ENCODE peak calls at places on chromosomes 6 and 20, in seven cellular contexts. O, R, N, V, P, W and A are unnamed samples.

GRCh38 chr6:108801331-108801730 is 46.9 kb upstream of the ARMC2 start:
- DNase-seq in W (no peak), V (no peak), P (no peak), N (no peak), R (no peak), O (no peak), A (no peak)

GRCh38 chr6:116444092-116444491 is 17.1 kb upstream of the CALHM6 start:
- DNase-seq in V (peak; percentile 47), N (no peak), P (no peak), W (no peak), O (peak; percentile 40), R (peak; percentile 51), A (peak; percentile 75)

GRCh38 chr6:33854572-33855030 is 50.8 kb upstream of the MLN start:
- DNase-seq in P (no peak), R (no peak), V (no peak), N (no peak), O (no peak), W (no peak), A (no peak)

GRCh38 chr20:63135411-63135810 is 80.5 kb downstream of the YTHDF1 start:
- DNase-seq in N (no peak), V (no peak), W (peak; percentile 75), R (no peak), P (no peak), O (peak; percentile 23), A (no peak)

GRCh38 chr6:136365781-136366354 is 76.2 kb upstream of the BCLAF1 start:
- DNase-seq in V (no peak), P (no peak), R (peak; percentile 4), N (no peak), W (no peak), O (no peak), A (peak; percentile 2)

GRCh38 chr20:39716796-39717341 is 754.7 kb downstream of the DHX35 start:
- DNase-seq in P (no peak), N (no peak), V (no peak), O (peak; percentile 24), R (no peak), W (no peak), A (no peak)

GRCh38 chr20:9503530-9504251 is 10.7 kb upstream of the LAMP5 start:
- DNase-seq in N (no peak), R (peak; percentile 45), P (no peak), W (peak; percentile 48), V (no peak), O (peak; percentile 52), A (no peak)

GRCh38 chr6:150857062-150857905 is 8.2 kb upstream of the MTHFD1L start:
- DNase-seq in P (no peak), N (no peak), O (peak; percentile 29), W (no peak), V (peak; percentile 98), R (peak; percentile 100), A (peak; percentile 79)

GRCh38 chr20:51275816-51276215 is 252.9 kb upstream of the KCNG1 start:
- DNase-seq in R (peak; percentile 39), N (no peak), P (no peak), W (no peak), O (no peak), V (no peak), A (no peak)

GRCh38 chr6:147904416-147904815 is 395.9 kb downstream of the SAMD5 start:
- DNase-seq in O (peak; percentile 70), N (no peak), R (no peak), P (no peak), W (no peak), V (no peak), A (no peak)

GRCh38 chr6:155273438-155273837 is 9.6 kb downstream of the CLDN20 start:
- DNase-seq in W (peak; percentile 67), R (peak; percentile 93), N (no peak), P (no peak), O (peak; percentile 96), V (peak; percentile 100), A (no peak)

GRCh38 chr6:111846511-111847409 is 26.5 kb downstream of the FYN start:
- DNase-seq in N (no peak), O (no peak), P (no peak), R (no peak), V (no peak), W (no peak), A (no peak)

GRCh38 chr6:5518936-5519491 is 257.7 kb downstream of the FARS2 start:
- DNase-seq in O (no peak), W (no peak), P (no peak), N (no peak), V (peak; percentile 58), R (no peak), A (no peak)

GRCh38 chr6:106790935-106791334 is 161.6 kb downstream of the QRSL1 start:
- DNase-seq in W (no peak), N (no peak), P (no peak), R (no peak), O (no peak), V (no peak), A (no peak)

GRCh38 chr20:10792291-10792690 is 118.5 kb upstream of the JAG1 start:
- DNase-seq in O (no peak), P (no peak), V (no peak), W (no peak), R (no peak), N (no peak), A (no peak)

GRCh38 chr6:133503330-133503729 is 262.2 kb downstream of the EYA4 start:
- DNase-seq in P (no peak), O (no peak), W (no peak), V (peak; percentile 3), R (no peak), N (no peak), A (no peak)

GRCh38 chr20:25000268-25000801 is 7.8 kb upstream of the APMAP start:
- DNase-seq in V (peak; percentile 27), N (no peak), R (peak; percentile 44), P (no peak), O (no peak), W (peak; percentile 8), A (peak; percentile 48)

GRCh38 chr6:170147832-170148708 is 142.8 kb downstream of the DLL1 start:
- DNase-seq in R (no peak), O (peak; percentile 73), P (no peak), N (no peak), V (no peak), W (peak; percentile 71), A (no peak)

GRCh38 chr6:37783025-37783825 is 36.3 kb upstream of the ZFAND3 start:
- DNase-seq in W (peak; percentile 85), R (peak; percentile 23), N (no peak), P (peak; percentile 77), O (peak; percentile 84), V (no peak), A (no peak)

GRCh38 chr6:68575765-68576439 is 59.2 kb upstream of the ADGRB3 start:
- DNase-seq in P (peak; percentile 62), O (peak; percentile 65), R (no peak), N (no peak), W (peak; percentile 78), V (no peak), A (no peak)

GRCh38 chr6:10843554-10843953 is 5.2 kb upstream of the MAK start:
- DNase-seq in O (no peak), W (no peak), R (no peak), V (no peak), N (no peak), P (no peak), A (no peak)
- H3K4ac ChIP-seq in O (no peak overlapping the region), W (no peak overlapping the region), R (no peak overlapping the region), V (no peak overlapping the region), N (no peak overlapping the region), P (no peak overlapping the region), A (no peak overlapping the region)

DNA sequence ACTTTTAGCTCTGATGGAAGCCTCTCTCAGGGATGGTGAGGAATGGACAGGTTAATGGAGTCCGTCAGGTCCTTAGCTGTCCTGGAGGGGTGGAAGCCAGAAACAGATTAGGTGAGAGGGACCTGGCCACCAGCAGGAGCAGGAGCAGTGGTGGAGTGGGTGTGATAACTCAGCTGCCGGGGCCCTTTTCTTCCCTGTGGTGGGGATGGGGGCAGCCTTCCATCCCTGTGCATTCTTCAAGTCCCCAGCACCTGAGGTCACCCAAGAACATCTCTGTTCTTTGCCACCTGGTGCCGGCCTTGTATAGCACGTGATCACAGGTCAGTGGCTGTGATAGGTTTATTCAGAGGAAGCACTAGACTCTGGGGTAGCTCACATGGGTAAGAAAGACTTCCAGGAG is 16.5 kb downstream of the ERGIC3 start:
- DNase-seq in R (no peak), W (no peak), O (no peak), P (no peak), N (no peak), V (no peak), A (no peak)
- H3K23ac ChIP-seq in R (no peak overlapping the region), W (no peak overlapping the region), O (no peak overlapping the region), P (no peak overlapping the region), N (no peak overlapping the region), V (no peak overlapping the region), A (no peak overlapping the region)

DNA sequence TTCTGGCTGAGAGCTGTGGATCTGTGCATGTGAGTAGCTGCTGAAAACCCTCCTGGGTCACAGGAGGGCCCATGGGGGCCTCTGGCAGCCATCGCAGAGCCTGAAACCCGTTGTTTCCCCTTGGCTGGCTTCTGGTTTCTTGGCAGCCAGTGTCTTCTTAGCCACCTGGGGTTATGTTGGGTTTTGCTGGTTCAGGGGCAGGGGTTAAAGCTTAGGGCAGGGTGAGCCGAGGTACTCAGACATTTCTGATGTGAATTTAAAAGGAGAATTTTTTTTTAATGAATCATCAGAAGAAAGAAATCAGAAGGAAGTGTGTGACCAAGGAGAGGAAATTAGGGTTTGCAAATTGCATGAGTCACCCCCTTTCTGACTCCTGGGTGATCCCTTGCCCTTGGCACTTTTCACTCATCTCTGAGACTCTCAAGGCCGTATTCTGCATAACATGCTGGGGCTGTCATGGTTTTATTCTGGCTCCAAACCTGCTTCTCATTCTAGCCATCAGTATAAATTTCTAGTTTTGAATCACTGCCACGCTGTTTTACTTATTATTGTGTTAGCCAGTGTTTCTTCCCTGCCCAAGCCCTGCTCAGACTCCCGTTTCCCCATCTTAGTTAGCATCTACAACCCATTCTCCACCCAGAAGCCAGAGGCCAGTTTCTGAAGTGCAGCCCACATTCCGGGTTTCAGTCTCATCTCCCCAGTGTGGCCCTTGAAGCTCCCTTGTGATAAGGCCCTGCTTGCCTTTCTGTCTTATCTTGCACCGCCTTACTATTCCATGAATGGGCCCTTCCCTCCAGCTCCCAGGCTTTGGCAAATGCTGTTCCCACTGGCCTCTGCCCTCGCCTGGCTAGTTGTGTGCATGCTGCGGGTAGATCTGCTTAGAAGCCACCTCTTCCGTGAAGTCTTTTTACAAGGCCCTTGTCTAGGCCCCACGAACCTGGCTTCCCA is 40.9 kb downstream of the TOX2 start:
- DNase-seq in P (no peak), W (no peak), N (no peak), O (peak; percentile 79), R (peak; percentile 92), V (peak; percentile 89), A (no peak)
- H3K27ac ChIP-seq in P (no peak overlapping the region), W (no peak overlapping the region), N (no peak overlapping the region), O (peak overlapping the region; percentile 31), R (peak overlapping the region; percentile 78), V (peak overlapping the region; percentile 54), A (no peak overlapping the region)

DNA sequence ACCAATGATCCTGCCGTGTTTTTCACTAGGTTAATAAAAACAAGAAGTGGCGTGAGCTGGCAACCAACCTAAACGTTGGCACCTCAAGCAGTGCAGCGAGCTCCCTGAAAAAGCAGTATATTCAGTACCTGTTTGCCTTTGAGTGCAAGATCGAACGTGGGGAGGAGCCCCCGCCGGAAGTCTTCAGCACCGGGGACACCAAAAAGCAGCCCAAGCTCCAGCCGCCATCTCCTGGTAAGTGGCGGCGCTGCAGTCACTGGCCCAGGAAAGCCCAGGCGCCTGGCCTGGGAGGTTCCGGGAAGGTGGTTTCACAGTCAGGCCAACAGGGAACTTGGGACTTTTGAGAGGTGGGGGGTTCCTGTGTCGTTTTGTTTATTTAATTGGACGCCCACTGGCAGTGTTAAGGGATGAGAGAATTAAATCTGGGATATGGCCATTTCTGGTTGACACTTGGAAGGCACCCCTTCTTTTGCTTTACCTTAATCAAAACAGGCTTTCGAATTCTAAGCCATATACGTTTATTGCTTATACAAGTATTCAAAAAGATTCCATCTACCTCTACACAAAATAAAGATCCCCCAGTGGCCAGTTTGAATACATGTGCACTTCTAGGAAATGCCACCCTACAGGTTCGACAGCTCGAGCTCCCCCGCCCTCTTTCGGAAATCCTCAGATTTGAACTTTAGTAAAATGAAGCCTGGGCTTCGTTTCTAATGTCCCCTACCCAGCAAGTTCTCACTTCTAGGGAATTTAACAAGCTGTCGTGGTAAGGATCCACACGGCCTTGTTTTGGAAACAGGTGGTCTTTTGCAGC is 138.9 kb downstream of the TMEM242 start:
- DNase-seq in W (peak; percentile 88), O (peak; percentile 84), V (peak; percentile 62), R (peak; percentile 56), P (peak; percentile 87), N (peak; percentile 33), A (peak; percentile 64)
- H3K4ac ChIP-seq in W (no peak overlapping the region), O (no peak overlapping the region), V (no peak overlapping the region), R (no peak overlapping the region), P (no peak overlapping the region), N (no peak overlapping the region), A (no peak overlapping the region)